ENCODE peak calls at places on chromosome 1, in ten cellular contexts. G is cardiac muscle cell; F is G401; V is D341Med; E is suprapubic skin; S is activated CD4-positive, alpha-beta T cell treated with anti-CD3 and anti-CD28 coated beads, Interleukin-2, amount 10 ng/mL, durations not matched to agents 7 days and 5 days; T is Ammon's horn; K is HEK293T; R is Daoy; D is activated CD4-positive, CD25-positive, alpha-beta regulatory T cell. A is an unnamed sample.

GRCh38 chr1:26291939-26292338 is 12.1 kb downstream of the SH3BGRL3 start:
- DNase-seq in G (no peak), K (no peak), E (no peak), T (no peak), D (no peak), S (no peak), F (no peak), R (no peak), V (no peak), A (no peak)

GRCh38 chr1:24901791-24902470 is 28.1 kb downstream of the RUNX3 start:
- DNase-seq in E (no peak), D (no peak), G (no peak), V (peak), F (no peak), R (no peak), T (no peak), S (no peak), K (no peak), A (no peak)

GRCh38 chr1:17016317-17016661 is 4.6 kb upstream of the ATP13A2 start:
- DNase-seq in G (peak), E (peak), V (no peak), R (peak), S (no peak), D (no peak), T (no peak), K (no peak), F (peak), A (peak)

GRCh38 chr1:55912438-55912837 is 666.9 kb downstream of the PLPP3 start:
- DNase-seq in G (no peak), V (no peak), K (no peak), E (no peak), T (no peak), R (no peak), F (no peak), D (no peak), S (no peak), A (no peak)

GRCh38 chr1:8456306-8456912 is 138.5 kb downstream of the SLC45A1 start:
- DNase-seq in V (no peak), D (no peak), R (peak), E (no peak), F (no peak), K (no peak), S (no peak), G (peak), T (no peak), A (no peak)

GRCh38 chr1:225424562-225425210 is 3.2 kb downstream of the LBR start:
- DNase-seq in F (no peak), T (no peak), K (no peak), D (no peak), E (no peak), R (peak), G (peak), S (no peak), V (no peak), A (no peak)

GRCh38 chr1:14742181-14742980 is 143.9 kb downstream of the KAZN start:
- DNase-seq in K (no peak), R (peak), S (no peak), F (no peak), E (no peak), G (peak), V (no peak), T (peak), D (no peak), A (no peak)

GRCh38 chr1:178574345-178574744 is 61.4 kb downstream of the TEX35 start:
- DNase-seq in R (no peak), F (no peak), D (no peak), G (no peak), E (no peak), T (no peak), S (no peak), K (no peak), V (no peak), A (no peak)

GRCh38 chr1:33524586-33524985 is 52.1 kb downstream of the ZSCAN20 start:
- DNase-seq in D (no peak), G (no peak), K (no peak), T (no peak), E (no peak), F (no peak), V (no peak), S (no peak), R (no peak), A (no peak)

GRCh38 chr1:119253366-119253765 is 112.9 kb upstream of the WARS2 start:
- DNase-seq in S (no peak), G (peak), E (no peak), D (no peak), F (no peak), V (no peak), R (no peak), T (no peak), K (no peak), A (no peak)

GRCh38 chr1:3776231-3777030 is 3.9 kb downstream of the SMIM1 start:
- DNase-seq in R (no peak), K (no peak), S (no peak), F (no peak), G (no peak), V (no peak), E (no peak), T (no peak), D (no peak), A (no peak)

GRCh38 chr1:169486281-169486904 is 649 bp upstream of the SLC19A2 start:
- DNase-seq in V (no peak), R (peak), G (peak), T (peak), K (no peak), E (no peak), F (peak), S (no peak), D (no peak), A (peak)

GRCh38 chr1:219120625-219121544 is 52.8 kb upstream of the LYPLAL1 start:
- DNase-seq in T (no peak), S (no peak), D (no peak), E (peak), G (peak), V (peak), K (no peak), R (peak), F (no peak), A (no peak)

GRCh38 chr1:47779613-47780012 is 217.6 kb downstream of the TRABD2B start:
- DNase-seq in K (no peak), R (no peak), D (no peak), E (no peak), S (no peak), V (no peak), F (no peak), G (no peak), T (no peak), A (peak)

GRCh38 chr1:236748471-236748870 is 46.6 kb upstream of the MTR start:
- DNase-seq in V (no peak), E (no peak), R (no peak), G (no peak), D (no peak), S (no peak), K (no peak), F (no peak), T (no peak), A (no peak)

A was measured in cerebellar cortex.